ENCODE peak calls at places on chromosomes 11 and 22, in four cellular contexts. One of them, this sample, is unnamed.
A peak's percentile ranks its signal among the peaks of the same experiment; 100 is the strongest.

GRCh38 chr11:129951201-129951882 is 51.3 kb downstream of the PRDM10 start:
- DNase-seq in dorsolateral prefrontal cortex: no peak
- DNase-seq in adrenal gland: no peak
- DNase-seq in upper lobe of right lung: no peak
- DNase-seq in this sample: no peak

GRCh38 chr11:68328374-68329091 is 16.1 kb downstream of the LRP5 start:
- DNase-seq in dorsolateral prefrontal cortex: no peak
- DNase-seq in upper lobe of right lung: no peak
- DNase-seq in adrenal gland: no peak
- DNase-seq in this sample: peak; percentile 90

GRCh38 chr11:118002541-118003019 is 16.4 kb downstream of the IL10RA start:
- DNase-seq in adrenal gland: no peak
- DNase-seq in upper lobe of right lung: no peak
- DNase-seq in dorsolateral prefrontal cortex: no peak
- DNase-seq in this sample: no peak

GRCh38 chr22:47274196-47274595 is 511.7 kb downstream of the TBC1D22A start:
- DNase-seq in upper lobe of right lung: peak; percentile 46
- DNase-seq in dorsolateral prefrontal cortex: no peak
- DNase-seq in adrenal gland: no peak
- DNase-seq in this sample: no peak

GRCh38 chr11:85423331-85423730 is 203.8 kb downstream of the DLG2 start:
- DNase-seq in dorsolateral prefrontal cortex: no peak
- DNase-seq in upper lobe of right lung: no peak
- DNase-seq in adrenal gland: no peak
- DNase-seq in this sample: no peak

GRCh38 chr11:101817536-101817935 is 97.3 kb upstream of the CEP126 start:
- DNase-seq in upper lobe of right lung: no peak
- DNase-seq in adrenal gland: no peak
- DNase-seq in dorsolateral prefrontal cortex: no peak
- DNase-seq in this sample: no peak

GRCh38 chr11:6928916-6929315 is 2.7 kb downstream of the ZNF215 start:
- DNase-seq in adrenal gland: no peak
- DNase-seq in upper lobe of right lung: no peak
- DNase-seq in dorsolateral prefrontal cortex: no peak
- DNase-seq in this sample: no peak

GRCh38 chr11:120040136-120040840 is 97.6 kb downstream of the TRIM29 start:
- DNase-seq in upper lobe of right lung: no peak
- DNase-seq in adrenal gland: no peak
- DNase-seq in dorsolateral prefrontal cortex: no peak
- DNase-seq in this sample: no peak

GRCh38 chr11:76577199-76577920 is 93.2 kb downstream of the LRRC32 start:
- DNase-seq in upper lobe of right lung: peak; percentile 71
- DNase-seq in dorsolateral prefrontal cortex: no peak
- DNase-seq in adrenal gland: peak; percentile 66
- DNase-seq in this sample: peak; percentile 92

GRCh38 chr11:107799245-107799859 is 59.2 kb downstream of the SLC35F2 start:
- DNase-seq in adrenal gland: peak; percentile 82
- DNase-seq in upper lobe of right lung: peak; percentile 77
- DNase-seq in dorsolateral prefrontal cortex: peak; percentile 73
- DNase-seq in this sample: peak; percentile 76

GRCh38 chr11:76408171-76408965 is 27.2 kb downstream of the GVQW3 start:
- DNase-seq in upper lobe of right lung: no peak
- DNase-seq in dorsolateral prefrontal cortex: no peak
- DNase-seq in adrenal gland: no peak
- DNase-seq in this sample: no peak

GRCh38 chr11:22416462-22416861 is 78.3 kb downstream of the SLC17A6 start:
- DNase-seq in upper lobe of right lung: no peak
- DNase-seq in adrenal gland: no peak
- DNase-seq in dorsolateral prefrontal cortex: no peak
- DNase-seq in this sample: no peak

GRCh38 chr11:20022363-20023081 is 137.8 kb downstream of the DBX1 start:
- DNase-seq in adrenal gland: no peak
- DNase-seq in dorsolateral prefrontal cortex: no peak
- DNase-seq in upper lobe of right lung: no peak
- DNase-seq in this sample: no peak
- H3K4me3 ChIP-seq in adrenal gland: no peak overlapping the region
- H3K4me3 ChIP-seq in dorsolateral prefrontal cortex: peak overlapping the region; percentile 46
- H3K4me3 ChIP-seq in upper lobe of right lung: no peak overlapping the region
- H3K4me3 ChIP-seq in this sample: peak overlapping the region; percentile 41

GRCh38 chr22:40855104-40855959 is 1.1 kb downstream of the ST13 start:
- DNase-seq in dorsolateral prefrontal cortex: no peak
- DNase-seq in upper lobe of right lung: no peak
- DNase-seq in adrenal gland: no peak
- DNase-seq in this sample: no peak

GRCh38 chr22:40853961-40854360 is 2.5 kb downstream of the ST13 start:
- DNase-seq in upper lobe of right lung: no peak
- DNase-seq in dorsolateral prefrontal cortex: no peak
- DNase-seq in adrenal gland: no peak
- DNase-seq in this sample: no peak

GRCh38 chr22:40855960-40856512 is 403 bp downstream of the ST13 start:
- DNase-seq in dorsolateral prefrontal cortex: peak; percentile 35
- DNase-seq in upper lobe of right lung: no peak
- DNase-seq in adrenal gland: peak; percentile 45
- DNase-seq in this sample: peak; percentile 80

GRCh38 chr22:40857309-40857851 is 432 bp downstream of the XPNPEP3 start:
- DNase-seq in adrenal gland: no peak
- DNase-seq in dorsolateral prefrontal cortex: no peak
- DNase-seq in upper lobe of right lung: no peak
- DNase-seq in this sample: no peak

DNA sequence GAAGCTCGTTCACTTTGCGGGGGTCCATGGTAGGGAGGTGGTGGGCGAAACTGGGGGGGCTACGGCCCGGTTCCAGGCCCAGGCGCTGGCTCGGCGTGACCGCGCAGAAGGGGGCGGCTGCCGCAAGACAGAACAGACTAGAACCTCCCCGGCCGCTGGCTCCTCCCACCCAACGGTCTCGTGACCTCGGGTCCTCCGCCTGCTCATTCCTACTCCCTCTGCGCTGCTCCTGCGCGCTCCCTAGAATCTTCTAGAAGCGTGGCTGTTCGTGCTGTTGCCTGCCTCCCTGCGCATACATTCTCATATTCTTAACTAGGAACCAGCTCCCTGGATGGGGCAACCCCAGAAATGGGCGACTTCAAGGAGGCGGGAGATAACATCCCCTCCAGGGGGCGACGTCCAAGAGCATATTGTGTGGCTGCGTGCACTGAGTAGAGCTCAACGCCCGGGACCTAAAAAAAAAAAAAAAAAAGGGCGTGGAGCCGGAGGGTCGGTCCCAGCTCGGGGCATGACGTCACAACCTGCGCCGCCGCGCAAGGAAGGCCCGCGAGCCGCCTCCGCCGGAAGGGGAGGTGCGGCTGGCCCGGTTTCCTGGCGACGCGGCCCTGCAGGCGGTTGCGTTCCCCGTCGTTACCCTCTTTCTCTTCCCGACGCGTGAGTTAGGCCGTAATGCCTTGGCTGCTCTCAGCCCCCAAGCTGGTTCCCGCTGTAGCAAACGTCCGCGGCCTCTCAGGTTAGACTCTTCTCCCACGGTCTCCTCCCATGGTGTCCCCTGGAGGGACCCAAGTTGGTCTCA is at the start of the genes ST13 and XPNPEP3:
- DNase-seq in adrenal gland: peak; percentile 98
- DNase-seq in dorsolateral prefrontal cortex: peak; percentile 97
- DNase-seq in upper lobe of right lung: peak; percentile 99
- DNase-seq in this sample: peak; percentile 99
- TF ChIP-seq CTCF in adrenal gland: no peak
- TF ChIP-seq CTCF in dorsolateral prefrontal cortex: peak; percentile 30
- TF ChIP-seq CTCF in upper lobe of right lung: peak; percentile 30
- TF ChIP-seq CTCF in this sample: no peak

GRCh38 chr11:131925829-131926228 is 555.4 kb downstream of the NTM start:
- DNase-seq in dorsolateral prefrontal cortex: no peak
- DNase-seq in adrenal gland: no peak
- DNase-seq in upper lobe of right lung: no peak
- DNase-seq in this sample: no peak
- H3K27ac ChIP-seq in dorsolateral prefrontal cortex: no peak overlapping the region
- H3K27ac ChIP-seq in adrenal gland: no peak overlapping the region
- H3K27ac ChIP-seq in upper lobe of right lung: no peak overlapping the region
- H3K27ac ChIP-seq in this sample: no peak overlapping the region

GRCh38 chr22:37334859-37335818 is 52.8 kb downstream of the CYTH4 start:
- DNase-seq in adrenal gland: no peak
- DNase-seq in dorsolateral prefrontal cortex: no peak
- DNase-seq in upper lobe of right lung: no peak
- DNase-seq in this sample: no peak
- H3K4me3 ChIP-seq in adrenal gland: no peak overlapping the region
- H3K4me3 ChIP-seq in dorsolateral prefrontal cortex: peak overlapping the region; percentile 51
- H3K4me3 ChIP-seq in upper lobe of right lung: no peak overlapping the region
- H3K4me3 ChIP-seq in this sample: no peak overlapping the region

GRCh38 chr11:838441-839279 is 3.7 kb downstream of the POLR2L start:
- DNase-seq in dorsolateral prefrontal cortex: no peak
- DNase-seq in adrenal gland: no peak
- DNase-seq in upper lobe of right lung: no peak
- DNase-seq in this sample: no peak
- TF ChIP-seq CTCF in dorsolateral prefrontal cortex: no peak
- TF ChIP-seq CTCF in adrenal gland: no peak
- TF ChIP-seq CTCF in upper lobe of right lung: no peak
- TF ChIP-seq CTCF in this sample: no peak

DNA sequence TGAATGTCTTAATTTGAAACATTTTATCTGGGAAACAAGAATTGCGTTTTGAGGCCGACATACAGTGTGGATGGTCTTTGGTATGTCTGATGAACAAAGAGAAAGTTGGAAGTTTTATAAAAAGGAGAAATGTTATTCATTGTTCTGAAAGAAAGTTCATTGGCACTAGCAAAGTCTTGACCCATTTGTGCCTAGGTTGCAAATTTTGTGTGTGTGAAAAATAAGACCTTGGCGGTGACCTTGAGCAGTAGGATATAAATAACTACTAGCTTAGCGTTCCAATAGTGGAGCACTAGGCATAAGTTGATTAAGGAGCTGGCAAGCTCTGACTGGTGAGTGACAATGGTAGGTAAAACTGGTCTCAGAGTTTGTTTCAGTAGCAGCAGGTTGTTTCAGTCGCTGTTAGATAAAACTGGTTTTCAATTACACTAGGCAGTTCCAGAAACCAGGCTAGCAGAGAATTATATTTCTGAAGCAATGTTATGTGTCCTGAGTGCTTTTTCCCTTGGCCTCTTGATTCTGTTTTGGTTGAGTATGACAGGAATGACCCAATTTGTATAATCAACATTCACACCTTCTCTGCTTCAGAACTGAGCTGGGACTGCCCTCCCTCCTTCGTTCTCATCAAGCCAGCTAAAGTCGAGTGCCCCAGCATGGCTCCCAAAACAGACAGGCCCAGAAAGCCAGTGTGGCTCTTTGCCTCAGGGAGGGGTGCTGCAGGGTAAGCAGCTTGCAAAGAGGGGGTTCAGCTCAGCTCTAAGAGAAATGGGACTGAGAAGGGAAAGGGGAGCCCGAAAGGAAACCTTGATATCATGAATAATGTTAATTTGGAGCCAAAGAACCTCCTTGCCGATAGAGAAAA is 85.7 kb downstream of the NTM start:
- DNase-seq in upper lobe of right lung: no peak
- DNase-seq in dorsolateral prefrontal cortex: no peak
- DNase-seq in adrenal gland: no peak
- DNase-seq in this sample: no peak
- H3K27ac ChIP-seq in upper lobe of right lung: no peak overlapping the region
- H3K27ac ChIP-seq in dorsolateral prefrontal cortex: no peak overlapping the region
- H3K27ac ChIP-seq in adrenal gland: no peak overlapping the region
- H3K27ac ChIP-seq in this sample: no peak overlapping the region

GRCh38 chr11:72719551-72719950 is 32.7 kb downstream of the ARAP1 start:
- DNase-seq in dorsolateral prefrontal cortex: no peak
- DNase-seq in adrenal gland: no peak
- DNase-seq in upper lobe of right lung: no peak
- DNase-seq in this sample: peak; percentile 11
- H3K4me3 ChIP-seq in dorsolateral prefrontal cortex: peak overlapping the region; percentile 62
- H3K4me3 ChIP-seq in adrenal gland: no peak overlapping the region
- H3K4me3 ChIP-seq in upper lobe of right lung: peak overlapping the region; percentile 78
- H3K4me3 ChIP-seq in this sample: peak overlapping the region; percentile 87

DNA sequence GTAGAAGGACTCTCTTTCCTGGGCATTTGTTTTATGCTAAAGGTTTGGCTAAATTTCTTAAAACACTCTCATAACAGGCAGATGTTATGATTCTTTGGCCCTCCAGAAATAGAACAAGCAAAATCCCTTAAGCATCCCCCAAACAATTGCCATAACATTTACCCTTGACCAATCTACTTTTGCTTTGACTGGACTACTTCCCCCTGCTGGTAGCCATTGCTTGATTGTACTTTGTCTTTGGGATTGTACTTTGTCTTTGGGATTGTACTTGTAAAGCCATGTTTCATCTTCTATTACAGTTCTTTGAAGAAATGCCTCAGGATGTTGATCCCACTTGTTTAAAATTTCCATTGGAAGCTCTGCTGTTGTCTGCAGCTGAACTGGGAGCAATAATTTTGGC is 53.3 kb upstream of the GLYAT start:
- DNase-seq in adrenal gland: no peak
- DNase-seq in upper lobe of right lung: no peak
- DNase-seq in dorsolateral prefrontal cortex: no peak
- DNase-seq in this sample: no peak
- TF ChIP-seq CTCF in adrenal gland: no peak
- TF ChIP-seq CTCF in upper lobe of right lung: no peak
- TF ChIP-seq CTCF in dorsolateral prefrontal cortex: no peak
- TF ChIP-seq CTCF in this sample: no peak

DNA sequence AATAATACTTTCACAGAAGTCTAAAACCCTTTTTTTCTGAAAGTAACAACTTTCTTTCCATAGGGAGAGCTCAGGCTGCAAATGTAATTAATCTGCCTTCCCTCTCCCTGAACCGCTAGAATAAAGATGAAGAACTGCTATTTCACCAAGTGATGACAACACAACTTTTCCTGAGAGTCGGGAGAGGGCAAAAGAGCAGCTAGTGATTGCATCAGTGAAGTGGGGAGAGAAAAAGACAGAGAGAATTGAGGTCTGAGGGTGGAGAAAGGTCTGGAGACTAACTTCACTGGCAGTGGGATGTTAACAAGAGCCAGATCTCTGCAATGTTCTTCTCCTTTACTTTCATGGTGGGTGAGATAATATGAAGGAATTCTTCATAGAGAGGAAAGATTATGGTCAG is 10.9 kb upstream of the MPEG1 start:
- DNase-seq in dorsolateral prefrontal cortex: no peak
- DNase-seq in upper lobe of right lung: no peak
- DNase-seq in adrenal gland: no peak
- DNase-seq in this sample: no peak
- H3K27ac ChIP-seq in dorsolateral prefrontal cortex: no peak overlapping the region
- H3K27ac ChIP-seq in upper lobe of right lung: peak overlapping the region; percentile 67
- H3K27ac ChIP-seq in adrenal gland: peak overlapping the region; percentile 82
- H3K27ac ChIP-seq in this sample: peak overlapping the region; percentile 13

GRCh38 chr11:78270993-78271392 is 82.3 kb downstream of the USP35 start:
- DNase-seq in adrenal gland: no peak
- DNase-seq in dorsolateral prefrontal cortex: no peak
- DNase-seq in upper lobe of right lung: no peak
- DNase-seq in this sample: no peak
- H3K4me3 ChIP-seq in adrenal gland: no peak overlapping the region
- H3K4me3 ChIP-seq in dorsolateral prefrontal cortex: no peak overlapping the region
- H3K4me3 ChIP-seq in upper lobe of right lung: no peak overlapping the region
- H3K4me3 ChIP-seq in this sample: no peak overlapping the region